ENCODE peak calls at places on chromosomes 7 and 10, in eight cellular contexts. One of them, this sample, is unnamed. For H3K4me1, the result is how much of the 10 kb centered on the place peaks cover.

GRCh38 chr7:5423844-5424688 is 432 bp upstream of the TNRC18 start:
- DNase-seq in A549: peak
- DNase-seq in spleen: peak
- DNase-seq in heart left ventricle: peak
- DNase-seq in body of pancreas: peak
- DNase-seq in transverse colon: peak
- DNase-seq in uterus: peak
- DNase-seq in IMR-90: peak
- DNase-seq in this sample: peak

GRCh38 chr7:24757799-24758275 is 573 bp upstream of the GSDME start:
- DNase-seq in A549: peak
- DNase-seq in heart left ventricle: no peak
- DNase-seq in spleen: no peak
- DNase-seq in uterus: peak
- DNase-seq in IMR-90: peak
- DNase-seq in body of pancreas: peak
- DNase-seq in transverse colon: no peak
- DNase-seq in this sample: no peak

GRCh38 chr7:44385384-44386138 is 60.2 kb upstream of the CAMK2B start:
- DNase-seq in body of pancreas: no peak
- DNase-seq in A549: no peak
- DNase-seq in heart left ventricle: no peak
- DNase-seq in spleen: peak
- DNase-seq in IMR-90: no peak
- DNase-seq in transverse colon: no peak
- DNase-seq in uterus: no peak
- DNase-seq in this sample: no peak

GRCh38 chr7:131498237-131498885 is 58.1 kb downstream of the PODXL start:
- DNase-seq in transverse colon: no peak
- DNase-seq in heart left ventricle: no peak
- DNase-seq in IMR-90: peak
- DNase-seq in spleen: no peak
- DNase-seq in body of pancreas: no peak
- DNase-seq in A549: no peak
- DNase-seq in uterus: no peak
- DNase-seq in this sample: no peak

GRCh38 chr10:20836401-20836800 is 60.7 kb downstream of the NEBL start:
- DNase-seq in A549: no peak
- DNase-seq in uterus: peak
- DNase-seq in body of pancreas: peak
- DNase-seq in transverse colon: no peak
- DNase-seq in IMR-90: no peak
- DNase-seq in spleen: no peak
- DNase-seq in heart left ventricle: peak
- DNase-seq in this sample: no peak

GRCh38 chr10:113997428-113997827 is 46.2 kb upstream of the ADRB1 start:
- DNase-seq in spleen: no peak
- DNase-seq in A549: no peak
- DNase-seq in body of pancreas: peak
- DNase-seq in transverse colon: peak
- DNase-seq in IMR-90: no peak
- DNase-seq in heart left ventricle: peak
- DNase-seq in uterus: no peak
- DNase-seq in this sample: no peak

GRCh38 chr10:61294131-61294530 is 159.1 kb downstream of the TMEM26 start:
- DNase-seq in heart left ventricle: no peak
- DNase-seq in spleen: no peak
- DNase-seq in uterus: no peak
- DNase-seq in body of pancreas: no peak
- DNase-seq in IMR-90: no peak
- DNase-seq in transverse colon: no peak
- DNase-seq in A549: no peak
- DNase-seq in this sample: no peak

GRCh38 chr7:71229699-71230098 is 97.8 kb downstream of the GALNT17 start:
- DNase-seq in body of pancreas: no peak
- DNase-seq in uterus: no peak
- DNase-seq in IMR-90: no peak
- DNase-seq in heart left ventricle: no peak
- DNase-seq in spleen: no peak
- DNase-seq in transverse colon: no peak
- DNase-seq in A549: no peak
- DNase-seq in this sample: no peak

GRCh38 chr10:33410096-33410859 is 75.8 kb upstream of the NRP1 start:
- DNase-seq in body of pancreas: no peak
- DNase-seq in spleen: no peak
- DNase-seq in IMR-90: peak
- DNase-seq in uterus: no peak
- DNase-seq in A549: no peak
- DNase-seq in heart left ventricle: no peak
- DNase-seq in transverse colon: no peak
- DNase-seq in this sample: no peak

GRCh38 chr10:10911471-10911921 is 106.2 kb upstream of the CELF2 start:
- DNase-seq in heart left ventricle: peak
- DNase-seq in uterus: peak
- DNase-seq in body of pancreas: peak
- DNase-seq in transverse colon: peak
- DNase-seq in spleen: no peak
- DNase-seq in A549: no peak
- DNase-seq in IMR-90: peak
- DNase-seq in this sample: no peak

GRCh38 chr10:2122431-2123124 is 385.3 kb upstream of the ADARB2 start:
- DNase-seq in uterus: no peak
- DNase-seq in IMR-90: no peak
- DNase-seq in transverse colon: no peak
- DNase-seq in heart left ventricle: no peak
- DNase-seq in A549: no peak
- DNase-seq in spleen: no peak
- DNase-seq in body of pancreas: no peak
- DNase-seq in this sample: no peak

GRCh38 chr7:2066251-2066919 is 166.4 kb downstream of the MAD1L1 start:
- DNase-seq in spleen: peak
- DNase-seq in heart left ventricle: no peak
- DNase-seq in uterus: no peak
- DNase-seq in transverse colon: no peak
- DNase-seq in IMR-90: no peak
- DNase-seq in A549: no peak
- DNase-seq in body of pancreas: no peak
- DNase-seq in this sample: no peak

GRCh38 chr10:111083222-111084095 is 6.6 kb downstream of the ADRA2A start:
- DNase-seq in body of pancreas: no peak
- DNase-seq in uterus: no peak
- DNase-seq in transverse colon: no peak
- DNase-seq in spleen: no peak
- DNase-seq in heart left ventricle: no peak
- DNase-seq in IMR-90: no peak
- DNase-seq in A549: no peak
- DNase-seq in this sample: no peak

GRCh38 chr10:121961456-121961855 is 13.6 kb downstream of the NSMCE4A start:
- DNase-seq in body of pancreas: no peak
- DNase-seq in uterus: no peak
- DNase-seq in heart left ventricle: no peak
- DNase-seq in IMR-90: no peak
- DNase-seq in A549: no peak
- DNase-seq in transverse colon: no peak
- DNase-seq in spleen: no peak
- DNase-seq in this sample: no peak

GRCh38 chr7:22728416-22729029 is 1.5 kb downstream of the IL6 start:
- DNase-seq in uterus: no peak
- DNase-seq in transverse colon: no peak
- DNase-seq in A549: peak
- DNase-seq in IMR-90: peak
- DNase-seq in heart left ventricle: no peak
- DNase-seq in body of pancreas: no peak
- DNase-seq in spleen: no peak
- DNase-seq in this sample: no peak

GRCh38 chr7:36153571-36154097 is 580 bp downstream of the EEPD1 start:
- DNase-seq in IMR-90: no peak
- DNase-seq in spleen: peak
- DNase-seq in A549: peak
- DNase-seq in uterus: peak
- DNase-seq in body of pancreas: peak
- DNase-seq in heart left ventricle: peak
- DNase-seq in transverse colon: no peak
- DNase-seq in this sample: no peak

GRCh38 chr7:106088014-106088413 is 24.1 kb downstream of the SYPL1 start:
- DNase-seq in uterus: no peak
- DNase-seq in A549: no peak
- DNase-seq in transverse colon: no peak
- DNase-seq in body of pancreas: no peak
- DNase-seq in IMR-90: no peak
- DNase-seq in spleen: no peak
- DNase-seq in heart left ventricle: no peak
- DNase-seq in this sample: no peak

GRCh38 chr10:14548970-14549369 is 218.2 kb upstream of the FRMD4A start:
- DNase-seq in A549: no peak
- DNase-seq in heart left ventricle: no peak
- DNase-seq in IMR-90: no peak
- DNase-seq in transverse colon: no peak
- DNase-seq in uterus: no peak
- DNase-seq in spleen: no peak
- DNase-seq in body of pancreas: no peak
- DNase-seq in this sample: no peak
- H3K4me3 ChIP-seq in A549: no peak
- H3K4me3 ChIP-seq in heart left ventricle: no peak
- H3K4me3 ChIP-seq in IMR-90: no peak
- H3K4me3 ChIP-seq in transverse colon: no peak
- H3K4me3 ChIP-seq in uterus: no peak
- H3K4me3 ChIP-seq in spleen: no peak
- H3K4me3 ChIP-seq in body of pancreas: no peak
- H3K4me3 ChIP-seq in this sample: no peak

GRCh38 chr7:135662373-135663114 is at the start of gene STMP1:
- DNase-seq in body of pancreas: peak
- DNase-seq in transverse colon: peak
- DNase-seq in IMR-90: peak
- DNase-seq in spleen: peak
- DNase-seq in heart left ventricle: peak
- DNase-seq in uterus: peak
- DNase-seq in A549: peak
- DNase-seq in this sample: peak
- TF ChIP-seq POLR2A in body of pancreas: peak
- TF ChIP-seq POLR2A in transverse colon: peak
- TF ChIP-seq POLR2A in IMR-90: peak
- TF ChIP-seq POLR2A in spleen: peak
- TF ChIP-seq POLR2A in heart left ventricle: no peak
- TF ChIP-seq POLR2A in uterus: peak
- TF ChIP-seq POLR2A in A549: peak
- TF ChIP-seq POLR2A in this sample: peak

GRCh38 chr10:22610595-22610994 is 103.8 kb downstream of the PIP4K2A start:
- DNase-seq in spleen: no peak
- DNase-seq in A549: no peak
- DNase-seq in body of pancreas: no peak
- DNase-seq in transverse colon: no peak
- DNase-seq in IMR-90: no peak
- DNase-seq in heart left ventricle: no peak
- DNase-seq in uterus: no peak
- DNase-seq in this sample: no peak
- H3K4me1 ChIP-seq in spleen: under half
- H3K4me1 ChIP-seq in A549: under half
- H3K4me1 ChIP-seq in body of pancreas: under half
- H3K4me1 ChIP-seq in transverse colon: under half
- H3K4me1 ChIP-seq in IMR-90: under half
- H3K4me1 ChIP-seq in heart left ventricle: under half
- H3K4me1 ChIP-seq in uterus: under half
- H3K4me1 ChIP-seq in this sample: under half

DNA sequence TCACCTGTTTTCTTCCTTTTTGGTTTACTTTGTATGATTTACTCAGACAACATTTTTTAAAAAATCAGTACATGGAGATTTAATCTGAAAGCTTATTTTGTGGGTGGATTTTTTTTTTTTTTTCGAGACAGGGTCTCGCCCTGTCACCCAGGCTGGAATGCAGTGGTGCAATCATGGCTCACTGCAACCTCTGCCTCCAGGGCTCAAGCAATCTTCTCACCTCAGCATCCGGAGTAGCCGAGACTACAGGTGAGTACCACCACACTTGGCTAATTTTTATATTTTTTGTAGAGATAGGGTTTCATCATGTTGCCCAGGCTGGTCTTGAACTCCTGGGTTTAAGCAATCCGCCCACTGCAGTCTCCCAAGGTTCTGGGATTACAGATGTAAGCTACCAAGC is 2.5 kb downstream of the GSTO1 start:
- DNase-seq in IMR-90: no peak
- DNase-seq in body of pancreas: no peak
- DNase-seq in transverse colon: no peak
- DNase-seq in spleen: no peak
- DNase-seq in heart left ventricle: no peak
- DNase-seq in uterus: no peak
- DNase-seq in A549: no peak
- DNase-seq in this sample: no peak
- H3K4me3 ChIP-seq in IMR-90: no peak
- H3K4me3 ChIP-seq in body of pancreas: no peak
- H3K4me3 ChIP-seq in transverse colon: no peak
- H3K4me3 ChIP-seq in spleen: no peak
- H3K4me3 ChIP-seq in heart left ventricle: no peak
- H3K4me3 ChIP-seq in uterus: no peak
- H3K4me3 ChIP-seq in A549: no peak
- H3K4me3 ChIP-seq in this sample: no peak

GRCh38 chr7:155309021-155309338 is 11.3 kb downstream of the INSIG1 start:
- DNase-seq in uterus: no peak
- DNase-seq in heart left ventricle: no peak
- DNase-seq in body of pancreas: no peak
- DNase-seq in transverse colon: no peak
- DNase-seq in IMR-90: no peak
- DNase-seq in spleen: no peak
- DNase-seq in A549: no peak
- DNase-seq in this sample: no peak

GRCh38 chr7:155312653-155313052 is 15.0 kb downstream of the INSIG1 start:
- DNase-seq in A549: no peak
- DNase-seq in spleen: no peak
- DNase-seq in heart left ventricle: no peak
- DNase-seq in IMR-90: no peak
- DNase-seq in transverse colon: no peak
- DNase-seq in uterus: no peak
- DNase-seq in body of pancreas: no peak
- DNase-seq in this sample: no peak

GRCh38 chr7:155308330-155309020 is 10.8 kb downstream of the INSIG1 start:
- DNase-seq in IMR-90: no peak
- DNase-seq in body of pancreas: no peak
- DNase-seq in heart left ventricle: no peak
- DNase-seq in A549: no peak
- DNase-seq in uterus: no peak
- DNase-seq in transverse colon: no peak
- DNase-seq in spleen: no peak
- DNase-seq in this sample: no peak

GRCh38 chr7:155312108-155312507 is 14.4 kb downstream of the INSIG1 start:
- DNase-seq in body of pancreas: no peak
- DNase-seq in transverse colon: no peak
- DNase-seq in heart left ventricle: no peak
- DNase-seq in A549: no peak
- DNase-seq in uterus: no peak
- DNase-seq in IMR-90: no peak
- DNase-seq in spleen: no peak
- DNase-seq in this sample: no peak

GRCh38 chr7:155310425-155311114 is 12.9 kb downstream of the INSIG1 start:
- DNase-seq in spleen: no peak
- DNase-seq in uterus: no peak
- DNase-seq in transverse colon: no peak
- DNase-seq in heart left ventricle: no peak
- DNase-seq in body of pancreas: no peak
- DNase-seq in A549: no peak
- DNase-seq in IMR-90: no peak
- DNase-seq in this sample: no peak
- TF ChIP-seq POLR2A in spleen: no peak
- TF ChIP-seq POLR2A in uterus: no peak
- TF ChIP-seq POLR2A in transverse colon: no peak
- TF ChIP-seq POLR2A in heart left ventricle: no peak
- TF ChIP-seq POLR2A in body of pancreas: no peak
- TF ChIP-seq POLR2A in A549: no peak
- TF ChIP-seq POLR2A in IMR-90: no peak
- TF ChIP-seq POLR2A in this sample: no peak

This sample was measured in esophagus squamous epithelium.